ENCODE peak calls at places on chromosomes 2 and 18, in seven cellular contexts. T, Z, S, X, E, A and C are unnamed samples.

GRCh38 chr18:79208882-79209281 is 139.7 kb downstream of the ATP9B start:
- DNase-seq in T (no peak), Z (no peak), S (no peak), X (no peak), E (no peak), A (no peak), C (no peak)

GRCh38 chr18:64379662-64380061 is 230.8 kb upstream of the LINC00305 start:
- DNase-seq in T (no peak), Z (no peak), S (no peak), X (no peak), E (no peak), A (no peak), C (no peak)

GRCh38 chr2:70596293-70596692 is 42.7 kb upstream of the TGFA start:
- DNase-seq in T (no peak), Z (no peak), S (no peak), X (no peak), E (no peak), A (no peak), C (no peak)

GRCh38 chr2:31112544-31112943 is 25.7 kb downstream of the GALNT14 start:
- DNase-seq in T (no peak), Z (no peak), S (no peak), X (no peak), E (no peak), A (no peak), C (no peak)

GRCh38 chr2:169895294-169895985 is 68.2 kb downstream of the UBR3 start:
- DNase-seq in T (no peak), Z (no peak), S (no peak), X (no peak), E (peak), A (peak), C (no peak)

GRCh38 chr2:230602562-230603230 is 109.9 kb upstream of the CAB39 start:
- DNase-seq in T (no peak), Z (peak), S (peak), X (no peak), E (no peak), A (no peak), C (peak)

GRCh38 chr2:67574230-67574629 is 177.1 kb downstream of the ETAA1 start:
- DNase-seq in T (no peak), Z (no peak), S (no peak), X (no peak), E (peak), A (peak), C (no peak)

GRCh38 chr2:135745545-135745944 is 3.9 kb downstream of the UBXN4 start:
- DNase-seq in T (no peak), Z (no peak), S (no peak), X (no peak), E (peak), A (peak), C (no peak)

GRCh38 chr2:9001229-9001628 is 2.3 kb downstream of the MBOAT2 start:
- DNase-seq in T (no peak), Z (no peak), S (no peak), X (no peak), E (peak), A (no peak), C (no peak)

GRCh38 chr2:182915369-182916326 is 49.2 kb upstream of the FRZB start:
- DNase-seq in T (no peak), Z (no peak), S (no peak), X (no peak), E (peak), A (peak), C (no peak)

GRCh38 chr2:241314181-241314932 is 1.1 kb downstream of the HDLBP start:
- DNase-seq in T (no peak), Z (peak), S (no peak), X (no peak), E (peak), A (no peak), C (no peak)

GRCh38 chr2:46300406-46300832 is 3.2 kb downstream of the EPAS1 start:
- DNase-seq in T (no peak), Z (peak), S (no peak), X (no peak), E (peak), A (no peak), C (no peak)

GRCh38 chr2:28613616-28614501 is 118.0 kb downstream of the PLB1 start:
- DNase-seq in T (no peak), Z (no peak), S (peak), X (no peak), E (peak), A (no peak), C (no peak)

GRCh38 chr2:16203691-16204090 is 263.3 kb downstream of the MYCN start:
- DNase-seq in T (no peak), Z (no peak), S (no peak), X (no peak), E (no peak), A (no peak), C (no peak)

GRCh38 chr2:28102455-28102874 is 211.9 kb downstream of the BABAM2 start:
- DNase-seq in T (no peak), Z (no peak), S (no peak), X (no peak), E (peak), A (no peak), C (no peak)

GRCh38 chr2:106193491-106193976 is 567 bp downstream of the UXS1 start:
- DNase-seq in T (peak), Z (peak), S (peak), X (no peak), E (no peak), A (no peak), C (no peak)

GRCh38 chr18:73848656-73849055 is 299.0 kb downstream of the FBXO15 start:
- DNase-seq in T (no peak), Z (no peak), S (no peak), X (no peak), E (peak), A (peak), C (no peak)

GRCh38 chr2:42510930-42511271 is 17.1 kb upstream of the KCNG3 start:
- DNase-seq in T (no peak), Z (no peak), S (no peak), X (no peak), E (no peak), A (no peak), C (no peak)

GRCh38 chr18:36296591-36297418 is 708 bp upstream of the FHOD3 start:
- DNase-seq in T (peak), Z (no peak), S (no peak), X (no peak), E (peak), A (peak), C (no peak)

GRCh38 chr18:46755315-46756171 is 1.3 kb downstream of the ST8SIA5 start:
- DNase-seq in T (no peak), Z (no peak), S (no peak), X (no peak), E (no peak), A (no peak), C (no peak)

GRCh38 chr2:63047534-63048281 is 2.9 kb upstream of the OTX1 start:
- DNase-seq in T (no peak), Z (no peak), S (no peak), X (no peak), E (no peak), A (no peak), C (no peak)

GRCh38 chr2:231162036-231162345 is 36.4 kb upstream of the ARMC9 start:
- DNase-seq in T (no peak), Z (no peak), S (no peak), X (no peak), E (peak), A (peak), C (no peak)